ENCODE peak calls at places on chromosomes 12 and 14, in four cellular contexts. M, S, W and N are unnamed samples.

GRCh38 chr12:110266980-110267620 is 13.9 kb upstream of the ATP2A2 start:
- DNase-seq in S (peak; percentile 88), W (no peak), M (no peak), N (no peak)

GRCh38 chr14:99684356-99684952 is 356 bp downstream of the CYP46A1 start:
- DNase-seq in W (no peak), S (no peak), M (no peak), N (no peak)

GRCh38 chr12:54352891-54353874 is 11.1 kb downstream of the GPR84 start:
- DNase-seq in S (peak; percentile 30), W (no peak), M (no peak), N (peak; percentile 83)

GRCh38 chr14:102217987-102218421 is 78.3 kb downstream of the WDR20 start:
- DNase-seq in W (no peak), S (no peak), M (no peak), N (no peak)

GRCh38 chr12:75177997-75178396 is 31.6 kb downstream of the KCNC2 start:
- DNase-seq in S (peak; percentile 65), M (no peak), W (no peak), N (no peak)

GRCh38 chr14:36281309-36281708 is 39.1 kb downstream of the MBIP start:
- DNase-seq in S (peak; percentile 11), W (no peak), M (no peak), N (no peak)

GRCh38 chr12:124626841-124627502 is 59.6 kb upstream of the NCOR2 start:
- DNase-seq in W (no peak), S (peak; percentile 91), M (peak; percentile 74), N (peak; percentile 18)

GRCh38 chr12:121811434-121812319 is 7.9 kb downstream of the SETD1B start:
- DNase-seq in W (peak; percentile 60), S (peak; percentile 79), M (peak; percentile 79), N (peak; percentile 64)

GRCh38 chr14:75711134-75711795 is 50.2 kb downstream of the TTLL5 start:
- DNase-seq in S (peak; percentile 81), W (no peak), M (no peak), N (peak; percentile 20)

GRCh38 chr12:32116897-32117296 is 10.2 kb downstream of the BICD1 start:
- DNase-seq in M (no peak), W (no peak), S (no peak), N (no peak)

GRCh38 chr14:54901380-54902142 is 1.1 kb downstream of the GCH1 start:
- DNase-seq in W (no peak), M (no peak), S (peak; percentile 12), N (no peak)

GRCh38 chr12:6639151-6639773 is 3.5 kb upstream of the LPAR5 start:
- DNase-seq in W (no peak), S (no peak), M (no peak), N (peak; percentile 27)

GRCh38 chr12:50556273-50556672 is 51.5 kb downstream of the DIP2B start:
- DNase-seq in W (no peak), M (no peak), S (no peak), N (no peak)

GRCh38 chr12:6765634-6766581 is at the start of gene PTMS:
- DNase-seq in W (no peak), M (peak; percentile 86), S (peak; percentile 98), N (peak; percentile 72)

GRCh38 chr12:18153826-18154225 is 63.8 kb upstream of the RERGL start:
- DNase-seq in M (no peak), S (no peak), W (no peak), N (no peak)

GRCh38 chr12:110316861-110317260 is 35.8 kb downstream of the ATP2A2 start:
- DNase-seq in M (no peak), S (peak; percentile 77), W (no peak), N (no peak)

GRCh38 chr14:67999693-68000384 is 180.3 kb downstream of the RAD51B start:
- DNase-seq in M (no peak), S (peak; percentile 77), W (no peak), N (no peak)

GRCh38 chr12:26435005-26435404 is 239.6 kb downstream of the SSPN start:
- DNase-seq in S (no peak), M (no peak), W (no peak), N (no peak)

GRCh38 chr12:62928632-62929031 is 6.3 kb downstream of the PPM1H start:
- DNase-seq in S (no peak), M (no peak), W (no peak), N (no peak)

GRCh38 chr12:4275869-4276253 is 2.3 kb downstream of the CCND2 start:
- DNase-seq in M (no peak), W (no peak), S (no peak), N (no peak)

GRCh38 chr12:53601296-53601847 is 24.8 kb downstream of the ATF7 start:
- DNase-seq in M (no peak), W (no peak), S (no peak), N (no peak)

GRCh38 chr12:132216354-132216987 is 72.2 kb downstream of the NOC4L start:
- DNase-seq in S (no peak), W (no peak), M (no peak), N (no peak)

GRCh38 chr12:25801621-25802243 is 156.8 kb upstream of the RASSF8 start:
- DNase-seq in S (no peak), M (no peak), W (no peak), N (no peak)

GRCh38 chr12:47504775-47505446 is 200.9 kb downstream of the RPAP3 start:
- DNase-seq in W (no peak), S (peak; percentile 30), M (no peak), N (no peak)

GRCh38 chr12:58916891-58917570 is 3.3 kb downstream of the LRIG3 start:
- DNase-seq in W (no peak), M (no peak), S (peak; percentile 73), N (no peak)

GRCh38 chr12:3726455-3726854 is 26.5 kb downstream of the CRACR2A start:
- DNase-seq in W (no peak), S (no peak), M (no peak), N (no peak)

GRCh38 chr12:83826112-83826511 is 1086.5 kb downstream of the SLC6A15 start:
- DNase-seq in M (no peak), W (no peak), S (peak; percentile 45), N (peak; percentile 40)

GRCh38 chr12:69583203-69583602 is 2.1 kb upstream of the CCT2 start:
- DNase-seq in S (peak; percentile 10), M (no peak), W (no peak), N (no peak)

GRCh38 chr12:94614288-94614721 is 36.1 kb downstream of the TMCC3 start:
- DNase-seq in M (no peak), W (no peak), S (no peak), N (no peak)